ENCODE peak calls at places on chromosomes 5 and 9, in eight cellular contexts. T is ovary; X is dorsolateral prefrontal cortex; J is brain microvascular endothelial cell; A is CD8-positive, alpha-beta memory T cell; G is tibial artery; U is breast epithelium; B is CD4-positive, alpha-beta memory T cell. L is an unnamed sample.
A peak's percentile ranks its signal among the peaks of the same experiment; 100 is the strongest.

GRCh38 chr9:128321879-128322341 is 337 bp downstream of the TRUB2 start:
- DNase-seq in B (no peak), G (no peak), A (no peak), T (no peak), X (no peak), U (no peak), J (no peak), L (no peak)

GRCh38 chr9:126397056-126397455 is 70.4 kb downstream of the MVB12B start:
- DNase-seq in B (peak; percentile 84), U (no peak), G (no peak), A (peak; percentile 62), X (no peak), J (no peak), T (no peak), L (no peak)

GRCh38 chr5:159864885-159865622 is 51.2 kb upstream of the ADRA1B start:
- DNase-seq in U (no peak), X (no peak), B (no peak), A (no peak), J (no peak), G (no peak), T (peak; percentile 21), L (no peak)

GRCh38 chr9:116494815-116495634 is 192.1 kb upstream of the TRIM32 start:
- DNase-seq in G (no peak), T (no peak), X (no peak), B (peak; percentile 7), U (no peak), J (no peak), A (no peak), L (no peak)

GRCh38 chr5:72921103-72921502 is 34.7 kb upstream of the FCHO2 start:
- DNase-seq in G (no peak), A (no peak), U (no peak), B (no peak), T (no peak), X (no peak), J (no peak), L (no peak)

GRCh38 chr5:53323943-53324642 is 156.3 kb upstream of the FST start:
- DNase-seq in J (no peak), B (no peak), G (no peak), T (no peak), X (no peak), A (no peak), U (peak; percentile 33), L (peak; percentile 100)

GRCh38 chr5:74767579-74767913 is 497 bp downstream of the NSA2 start:
- DNase-seq in G (no peak), X (no peak), U (no peak), B (no peak), T (no peak), A (no peak), J (peak; percentile 38), L (no peak)

GRCh38 chr5:139747583-139748504 is 47.8 kb upstream of the PSD2 start:
- DNase-seq in G (peak; percentile 46), U (peak; percentile 47), T (peak; percentile 61), B (peak; percentile 21), A (peak; percentile 45), J (peak; percentile 57), X (no peak), L (no peak)

GRCh38 chr5:122501087-122501435 is 189.0 kb downstream of the SNCAIP start:
- DNase-seq in X (no peak), A (no peak), B (no peak), T (no peak), U (no peak), J (no peak), G (peak; percentile 58), L (no peak)

GRCh38 chr5:72159501-72159911 is 52.2 kb downstream of the MAP1B start:
- DNase-seq in T (no peak), X (no peak), G (no peak), U (no peak), A (no peak), J (no peak), B (no peak), L (no peak)

GRCh38 chr9:12783767-12784460 is 9.1 kb downstream of the LURAP1L start:
- DNase-seq in J (no peak), G (no peak), U (no peak), X (no peak), T (no peak), B (no peak), A (no peak), L (no peak)

GRCh38 chr9:122367065-122367464 is 3.8 kb upstream of the PTGS1 start:
- DNase-seq in T (no peak), J (no peak), A (no peak), U (no peak), G (no peak), X (no peak), B (no peak), L (no peak)

GRCh38 chr9:112179816-112180215 is 4.7 kb upstream of the SUSD1 start:
- DNase-seq in J (no peak), B (no peak), G (no peak), A (no peak), X (no peak), T (no peak), U (no peak), L (no peak)

GRCh38 chr5:87400305-87400899 is 12.3 kb downstream of the CCNH start:
- DNase-seq in G (no peak), A (no peak), U (no peak), T (no peak), X (no peak), B (peak; percentile 55), J (no peak), L (no peak)

GRCh38 chr9:1647776-1648175 is 367.4 kb upstream of the SMARCA2 start:
- DNase-seq in U (no peak), X (no peak), J (no peak), A (no peak), T (no peak), B (no peak), G (no peak), L (peak; percentile 54)

GRCh38 chr9:72193478-72193881 is 44.2 kb downstream of the GDA start:
- DNase-seq in T (no peak), G (no peak), U (no peak), A (no peak), X (no peak), J (no peak), B (no peak), L (no peak)

GRCh38 chr9:127053057-127053821 is 69.2 kb downstream of the ANGPTL2 start:
- DNase-seq in B (no peak), G (no peak), T (peak; percentile 69), X (no peak), U (no peak), A (no peak), J (no peak), L (no peak)

GRCh38 chr9:122005597-122005996 is 87.5 kb downstream of the TTLL11 start:
- DNase-seq in B (no peak), U (no peak), G (no peak), X (no peak), J (peak; percentile 20), A (no peak), T (no peak), L (no peak)

GRCh38 chr5:83095973-83096539 is 18.7 kb downstream of the XRCC4 start:
- DNase-seq in G (no peak), B (no peak), U (no peak), T (no peak), J (peak; percentile 81), X (no peak), A (no peak), L (no peak)
- H3K27ac ChIP-seq in G (no peak overlapping the region), B (no peak overlapping the region), U (no peak overlapping the region), T (no peak overlapping the region), J (peak overlapping the region; percentile 32), X (no peak overlapping the region), A (no peak overlapping the region), L (no peak overlapping the region)

DNA sequence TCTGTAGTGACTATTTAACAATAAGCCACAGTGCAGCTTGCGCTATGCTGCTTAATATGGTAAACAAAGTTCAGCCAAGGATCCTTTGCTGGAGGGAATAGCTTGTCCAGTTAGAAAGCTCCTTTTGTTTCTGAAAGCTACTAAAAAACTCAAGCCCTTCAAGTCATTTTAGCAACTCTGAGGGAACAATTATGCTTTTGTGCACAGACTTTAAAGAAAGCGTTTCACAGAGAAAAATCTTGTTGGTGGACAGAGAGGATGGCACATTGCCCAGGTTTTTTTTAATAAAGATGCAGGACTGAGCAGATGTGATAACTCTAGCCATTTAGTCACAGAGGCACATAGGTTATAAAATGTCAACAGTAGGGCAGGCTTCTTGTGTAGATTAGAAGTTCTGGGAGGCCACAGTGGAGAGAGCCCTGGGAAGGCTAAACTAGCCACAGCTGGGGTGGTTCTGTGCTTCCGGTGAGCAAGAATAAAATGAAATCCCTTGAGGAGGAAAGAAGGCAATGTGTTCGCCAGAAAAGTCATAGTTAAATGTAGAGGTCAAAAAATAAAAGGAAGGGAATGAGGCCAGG is 63.4 kb downstream of the ALDH7A1 start:
- DNase-seq in T (no peak), G (no peak), B (no peak), X (no peak), J (no peak), U (peak; percentile 49), A (no peak), L (no peak)
- H3K27ac ChIP-seq in T (no peak overlapping the region), G (peak overlapping the region; percentile 40), B (no peak overlapping the region), X (peak overlapping the region; percentile 71), J (no peak overlapping the region), U (peak overlapping the region; percentile 78), A (no peak overlapping the region), L (no peak overlapping the region)

DNA sequence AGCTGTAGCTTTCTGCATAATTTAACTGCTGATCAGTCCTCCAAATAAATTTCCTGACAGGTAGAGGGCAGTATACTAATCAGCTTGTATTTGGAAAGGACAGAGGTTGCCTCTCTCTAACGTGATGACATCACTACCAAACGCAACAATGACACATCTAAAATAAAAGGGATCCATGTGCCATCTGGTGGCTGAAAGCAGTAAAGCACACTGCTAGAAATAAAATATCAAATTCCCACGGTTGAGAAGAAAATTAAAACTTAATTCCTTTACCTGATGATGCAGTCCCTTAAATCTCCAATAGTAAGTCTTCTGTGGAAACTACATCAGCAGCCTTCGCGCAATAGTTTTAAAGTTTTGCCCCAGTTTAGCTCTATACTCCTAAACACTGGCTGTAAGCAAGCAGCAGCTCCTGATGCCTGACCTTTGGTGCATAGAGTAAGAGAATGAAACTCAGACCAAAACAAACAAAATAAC is 54.5 kb downstream of the DIAPH1 start:
- DNase-seq in J (peak; percentile 96), A (peak; percentile 45), T (peak; percentile 49), B (peak; percentile 89), G (peak; percentile 71), U (peak; percentile 54), X (no peak), L (peak; percentile 86)
- H3K27ac ChIP-seq in J (peak overlapping the region; percentile 84), A (no peak overlapping the region), T (no peak overlapping the region), B (peak overlapping the region; percentile 59), G (peak overlapping the region; percentile 60), U (peak overlapping the region; percentile 48), X (peak overlapping the region; percentile 75), L (peak overlapping the region; percentile 78)

GRCh38 chr5:91670565-91670964 is 287.4 kb upstream of the ARRDC3 start:
- DNase-seq in J (no peak), B (no peak), U (no peak), A (no peak), G (no peak), X (no peak), T (no peak), L (no peak)
- H3K27ac ChIP-seq in J (no peak overlapping the region), B (no peak overlapping the region), U (no peak overlapping the region), A (no peak overlapping the region), G (no peak overlapping the region), X (no peak overlapping the region), T (no peak overlapping the region), L (no peak overlapping the region)

L was measured in epithelial cell of prostate.